ENCODE peak calls at places on chromosomes 3 and 15, in ten cellular contexts. T, W, Z, C, N, S, V, Y, K and Q are unnamed samples.

GRCh38 chr3:12935023-12935860 is 93.9 kb upstream of the RPL32 start:
- DNase-seq in T (no peak), W (no peak), Z (no peak), C (no peak), N (no peak), S (no peak), V (no peak), Y (no peak), K (no peak), Q (no peak)

GRCh38 chr3:106819445-106819844 is 557.8 kb upstream of the CCDC54 start:
- DNase-seq in T (no peak), W (no peak), Z (no peak), C (no peak), N (no peak), S (no peak), V (no peak), Y (no peak), K (no peak), Q (no peak)

GRCh38 chr3:9352917-9353823 is 9.7 kb upstream of the THUMPD3 start:
- DNase-seq in T (no peak), W (peak), Z (peak), C (peak), N (no peak), S (peak), V (peak), Y (peak), K (peak), Q (no peak)

GRCh38 chr15:79956354-79956939 is 14.5 kb downstream of the BCL2A1 start:
- DNase-seq in T (no peak), W (no peak), Z (no peak), C (no peak), N (no peak), S (no peak), V (no peak), Y (no peak), K (no peak), Q (no peak)

GRCh38 chr15:88695046-88695445 is 56.2 kb downstream of the ISG20 start:
- DNase-seq in T (no peak), W (no peak), Z (no peak), C (no peak), N (no peak), S (no peak), V (no peak), Y (no peak), K (no peak), Q (no peak)

GRCh38 chr3:47347217-47347801 is 33.5 kb upstream of the PTPN23 start:
- DNase-seq in T (peak), W (no peak), Z (no peak), C (peak), N (no peak), S (peak), V (no peak), Y (no peak), K (peak), Q (no peak)

GRCh38 chr15:28953573-28954195 is 67.9 kb downstream of the APBA2 start:
- DNase-seq in T (no peak), W (no peak), Z (no peak), C (no peak), N (no peak), S (peak), V (no peak), Y (no peak), K (no peak), Q (peak)

GRCh38 chr3:69880069-69880640 is 119.4 kb upstream of the SAMMSON start:
- DNase-seq in T (no peak), W (no peak), Z (no peak), C (no peak), N (no peak), S (no peak), V (no peak), Y (no peak), K (no peak), Q (no peak)

GRCh38 chr3:45120615-45121158 is 25.5 kb downstream of the CDCP1 start:
- DNase-seq in T (no peak), W (no peak), Z (no peak), C (no peak), N (no peak), S (no peak), V (no peak), Y (no peak), K (no peak), Q (no peak)

GRCh38 chr3:45123841-45124269 is 22.3 kb downstream of the CDCP1 start:
- DNase-seq in T (no peak), W (no peak), Z (peak), C (peak), N (no peak), S (no peak), V (peak), Y (no peak), K (no peak), Q (no peak)

GRCh38 chr3:45124379-45124778 is 21.8 kb downstream of the CDCP1 start:
- DNase-seq in T (no peak), W (no peak), Z (peak), C (peak), N (no peak), S (no peak), V (no peak), Y (peak), K (no peak), Q (no peak)

GRCh38 chr3:45124956-45125355 is 21.2 kb downstream of the CDCP1 start:
- DNase-seq in T (no peak), W (no peak), Z (no peak), C (no peak), N (no peak), S (no peak), V (no peak), Y (no peak), K (no peak), Q (no peak)

DNA sequence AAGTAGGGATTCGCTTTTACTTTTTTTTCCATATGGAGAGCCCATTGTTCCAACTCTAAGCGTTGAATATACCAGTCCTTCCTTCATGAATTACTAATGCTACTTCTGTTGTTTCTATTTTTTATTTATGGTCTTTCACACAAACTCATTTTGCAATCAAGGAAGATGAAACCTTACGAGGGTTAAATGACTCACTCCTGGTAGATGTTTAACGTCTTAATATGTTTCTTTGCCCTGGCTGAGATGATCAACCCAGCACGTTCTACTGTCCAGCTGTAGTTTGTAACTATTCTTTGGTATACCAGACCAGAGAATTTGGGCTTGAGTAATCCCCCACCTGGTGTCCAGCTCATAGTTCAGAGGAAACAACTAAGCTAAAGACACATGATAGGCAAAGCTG is 23.1 kb downstream of the CDCP1 start:
- DNase-seq in T (peak), W (no peak), Z (peak), C (peak), N (no peak), S (no peak), V (peak), Y (no peak), K (no peak), Q (no peak)
- H3K27ac ChIP-seq in T (peak), W (no peak), Z (peak), C (peak), N (peak), S (peak), V (peak), Y (peak), K (no peak), Q (no peak)

GRCh38 chr15:92304239-92304975 is 89.3 kb upstream of the ST8SIA2 start:
- DNase-seq in T (no peak), W (no peak), Z (no peak), C (no peak), N (no peak), S (no peak), V (no peak), Y (no peak), K (no peak), Q (no peak)

GRCh38 chr15:92305342-92305741 is 88.3 kb upstream of the ST8SIA2 start:
- DNase-seq in T (no peak), W (no peak), Z (no peak), C (no peak), N (no peak), S (no peak), V (no peak), Y (no peak), K (no peak), Q (no peak)

DNA sequence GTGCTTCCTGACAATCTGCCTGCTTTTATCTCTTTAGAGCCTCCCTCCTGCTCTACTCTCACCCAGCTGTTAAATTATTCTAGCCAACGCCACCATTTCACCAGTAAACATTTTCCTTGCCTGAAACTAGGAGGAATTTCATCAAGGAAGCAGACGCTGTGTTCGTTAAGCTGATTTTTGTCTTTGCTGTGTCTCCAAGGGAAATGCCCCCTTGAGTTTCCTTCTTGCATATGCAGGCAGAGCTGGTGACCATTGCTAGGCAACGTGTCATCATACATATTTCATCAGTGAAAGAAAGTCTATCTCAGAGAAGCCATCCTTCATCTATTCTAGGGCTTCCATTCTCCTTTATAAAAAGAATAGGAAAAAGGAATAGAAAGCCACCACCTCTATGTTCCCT is 87.0 kb upstream of the ST8SIA2 start:
- DNase-seq in T (no peak), W (no peak), Z (peak), C (peak), N (no peak), S (no peak), V (peak), Y (no peak), K (no peak), Q (no peak)
- TF ChIP-seq CTCF in T (no peak), W (no peak), Z (no peak), C (no peak), N (no peak), S (no peak), V (peak), Y (no peak), K (peak), Q (no peak)

GRCh38 chr15:64845183-64845611 is 3.5 kb downstream of the PLEKHO2 start:
- DNase-seq in T (no peak), W (no peak), Z (no peak), C (peak), N (no peak), S (peak), V (no peak), Y (peak), K (peak), Q (peak)

GRCh38 chr15:64846246-64846645 is 4.5 kb downstream of the PLEKHO2 start:
- DNase-seq in T (no peak), W (no peak), Z (no peak), C (peak), N (no peak), S (peak), V (no peak), Y (no peak), K (no peak), Q (no peak)

GRCh38 chr15:64844576-64845140 is 2.9 kb downstream of the PLEKHO2 start:
- DNase-seq in T (no peak), W (peak), Z (no peak), C (no peak), N (no peak), S (peak), V (no peak), Y (no peak), K (peak), Q (peak)

GRCh38 chr15:64847016-64847415 is 5.3 kb downstream of the PLEKHO2 start:
- DNase-seq in T (no peak), W (no peak), Z (no peak), C (no peak), N (no peak), S (peak), V (no peak), Y (no peak), K (no peak), Q (no peak)

DNA sequence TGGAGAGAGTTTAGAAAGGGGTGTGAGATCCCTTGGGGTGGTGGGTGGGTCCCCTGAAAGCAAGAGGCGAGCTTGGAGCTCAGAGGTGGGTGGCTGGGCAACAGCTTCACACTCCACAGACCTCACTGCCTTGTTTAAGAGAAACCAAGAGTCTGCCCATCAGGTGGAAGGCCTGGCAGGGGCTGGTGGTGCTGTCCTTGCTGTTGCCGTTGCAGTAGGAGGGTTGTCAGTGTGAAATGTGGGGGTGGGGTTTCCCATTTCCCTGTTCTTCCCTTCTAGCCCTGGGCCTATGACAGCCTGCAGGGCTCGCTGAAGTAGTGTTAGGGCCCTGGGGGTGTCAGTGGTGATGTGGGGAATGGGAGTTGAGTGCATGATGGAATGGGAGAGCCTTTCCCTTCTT is 4.1 kb downstream of the PLEKHO2 start:
- DNase-seq in T (no peak), W (no peak), Z (no peak), C (no peak), N (no peak), S (peak), V (no peak), Y (no peak), K (no peak), Q (peak)
- H3K4me3 ChIP-seq in T (peak), W (no peak), Z (no peak), C (no peak), N (peak), S (no peak), V (no peak), Y (peak), K (no peak), Q (peak)

GRCh38 chr15:77418341-77419049 is 1.4 kb downstream of the PEAK1 start:
- DNase-seq in T (no peak), W (no peak), Z (peak), C (peak), N (no peak), S (no peak), V (no peak), Y (no peak), K (no peak), Q (no peak)
- H3K27ac ChIP-seq in T (peak), W (no peak), Z (peak), C (no peak), N (peak), S (peak), V (peak), Y (peak), K (no peak), Q (peak)